ENCODE peak calls at places on chromosome 12, in eight cellular contexts. One of them, this sample, is unnamed.
A peak's percentile ranks its signal among the peaks of the same experiment; 100 is the strongest.

GRCh38 chr12:24649209-24649608 is 299.7 kb downstream of the BCAT1 start:
- DNase-seq in GM12878: no peak
- DNase-seq in H1: no peak
- DNase-seq in K562: no peak
- DNase-seq in SK-N-SH: no peak
- DNase-seq in WTC11: no peak
- DNase-seq in IMR-90: no peak
- DNase-seq in A549: no peak
- DNase-seq in this sample: no peak

GRCh38 chr12:64325055-64325454 is 65.5 kb downstream of the C12orf56 start:
- DNase-seq in WTC11: no peak
- DNase-seq in IMR-90: no peak
- DNase-seq in GM12878: no peak
- DNase-seq in A549: no peak
- DNase-seq in K562: no peak
- DNase-seq in SK-N-SH: no peak
- DNase-seq in H1: no peak
- DNase-seq in this sample: no peak

GRCh38 chr12:8078400-8078799 is 3.7 kb upstream of the NECAP1 start:
- DNase-seq in IMR-90: peak; percentile 87
- DNase-seq in SK-N-SH: peak; percentile 64
- DNase-seq in A549: no peak
- DNase-seq in WTC11: peak; percentile 36
- DNase-seq in GM12878: no peak
- DNase-seq in K562: peak; percentile 23
- DNase-seq in H1: no peak
- DNase-seq in this sample: no peak

GRCh38 chr12:124883263-124883876 is 19.7 kb upstream of the SCARB1 start:
- DNase-seq in IMR-90: peak; percentile 24
- DNase-seq in A549: no peak
- DNase-seq in GM12878: no peak
- DNase-seq in H1: no peak
- DNase-seq in SK-N-SH: no peak
- DNase-seq in WTC11: no peak
- DNase-seq in K562: no peak
- DNase-seq in this sample: no peak

GRCh38 chr12:89060133-89060532 is 292.2 kb downstream of the DUSP6 start:
- DNase-seq in GM12878: no peak
- DNase-seq in SK-N-SH: no peak
- DNase-seq in H1: no peak
- DNase-seq in A549: no peak
- DNase-seq in WTC11: no peak
- DNase-seq in IMR-90: peak; percentile 12
- DNase-seq in K562: no peak
- DNase-seq in this sample: no peak

GRCh38 chr12:49357099-49357678 is 10.1 kb upstream of the SPATS2 start:
- DNase-seq in WTC11: no peak
- DNase-seq in K562: no peak
- DNase-seq in GM12878: no peak
- DNase-seq in SK-N-SH: peak; percentile 29
- DNase-seq in A549: no peak
- DNase-seq in IMR-90: peak; percentile 75
- DNase-seq in H1: no peak
- DNase-seq in this sample: no peak

GRCh38 chr12:65603428-65604351 is 220.6 kb upstream of the HMGA2 start:
- DNase-seq in K562: peak; percentile 9
- DNase-seq in A549: peak; percentile 48
- DNase-seq in SK-N-SH: no peak
- DNase-seq in H1: no peak
- DNase-seq in WTC11: no peak
- DNase-seq in IMR-90: peak; percentile 94
- DNase-seq in GM12878: no peak
- DNase-seq in this sample: no peak

GRCh38 chr12:22268406-22268805 is 66.1 kb downstream of the ST8SIA1 start:
- DNase-seq in WTC11: no peak
- DNase-seq in IMR-90: no peak
- DNase-seq in K562: no peak
- DNase-seq in H1: no peak
- DNase-seq in SK-N-SH: no peak
- DNase-seq in GM12878: no peak
- DNase-seq in A549: no peak
- DNase-seq in this sample: no peak

GRCh38 chr12:131473721-131474709 is 236.9 kb upstream of the SFSWAP start:
- DNase-seq in A549: no peak
- DNase-seq in GM12878: no peak
- DNase-seq in K562: peak; percentile 19
- DNase-seq in H1: peak; percentile 57
- DNase-seq in IMR-90: no peak
- DNase-seq in SK-N-SH: no peak
- DNase-seq in WTC11: peak; percentile 51
- DNase-seq in this sample: no peak

GRCh38 chr12:97288526-97288925 is 174.1 kb upstream of the RMST start:
- DNase-seq in SK-N-SH: no peak
- DNase-seq in K562: no peak
- DNase-seq in H1: no peak
- DNase-seq in WTC11: no peak
- DNase-seq in A549: no peak
- DNase-seq in GM12878: no peak
- DNase-seq in IMR-90: no peak
- DNase-seq in this sample: no peak

GRCh38 chr12:18895946-18896345 is 158.0 kb downstream of the CAPZA3 start:
- DNase-seq in A549: no peak
- DNase-seq in IMR-90: no peak
- DNase-seq in WTC11: peak; percentile 79
- DNase-seq in K562: peak; percentile 18
- DNase-seq in H1: peak; percentile 53
- DNase-seq in GM12878: no peak
- DNase-seq in SK-N-SH: no peak
- DNase-seq in this sample: no peak

GRCh38 chr12:94849411-94849976 is 154.0 kb downstream of the NDUFA12 start:
- DNase-seq in SK-N-SH: no peak
- DNase-seq in GM12878: no peak
- DNase-seq in H1: no peak
- DNase-seq in A549: no peak
- DNase-seq in K562: no peak
- DNase-seq in WTC11: peak; percentile 47
- DNase-seq in IMR-90: no peak
- DNase-seq in this sample: no peak

DNA sequence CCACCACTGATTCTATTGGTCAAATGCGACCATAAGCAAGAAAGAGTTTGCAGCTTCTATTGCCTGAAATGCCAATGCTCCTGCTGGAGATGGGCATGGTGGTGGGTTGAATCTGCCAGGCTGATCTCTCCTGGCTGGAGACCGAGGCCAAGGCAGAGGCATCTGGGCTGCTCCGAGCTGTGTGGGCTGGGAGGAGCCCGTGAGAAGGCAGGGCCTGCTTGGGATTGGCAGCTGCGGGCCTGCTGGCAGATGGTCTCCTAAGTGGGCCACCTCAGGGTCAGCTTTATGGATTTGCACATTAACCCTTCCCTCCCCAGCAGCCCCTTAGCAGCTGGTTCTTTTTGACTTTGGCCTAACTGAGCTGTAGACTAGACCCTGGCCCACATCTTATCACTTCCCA is 25.4 kb downstream of the SRRM4 start:
- DNase-seq in GM12878: no peak
- DNase-seq in A549: no peak
- DNase-seq in WTC11: no peak
- DNase-seq in H1: no peak
- DNase-seq in SK-N-SH: peak; percentile 74
- DNase-seq in K562: no peak
- DNase-seq in IMR-90: no peak
- DNase-seq in this sample: no peak
- TF ChIP-seq USF2 in GM12878: no peak
- TF ChIP-seq USF2 in A549: no peak
- TF ChIP-seq USF2 in WTC11: no peak
- TF ChIP-seq USF2 in H1: no peak
- TF ChIP-seq USF2 in SK-N-SH: no peak
- TF ChIP-seq USF2 in K562: no peak
- TF ChIP-seq USF2 in IMR-90: no peak
- TF ChIP-seq USF2 in this sample: no peak

GRCh38 chr12:105279460-105280056 is 43.6 kb upstream of the APPL2 start:
- DNase-seq in SK-N-SH: peak; percentile 16
- DNase-seq in GM12878: no peak
- DNase-seq in K562: peak; percentile 25
- DNase-seq in H1: peak; percentile 56
- DNase-seq in A549: no peak
- DNase-seq in IMR-90: no peak
- DNase-seq in WTC11: peak; percentile 47
- DNase-seq in this sample: peak; percentile 22

GRCh38 chr12:105280966-105281693 is 45.2 kb upstream of the APPL2 start:
- DNase-seq in K562: no peak
- DNase-seq in WTC11: no peak
- DNase-seq in IMR-90: no peak
- DNase-seq in SK-N-SH: no peak
- DNase-seq in H1: no peak
- DNase-seq in GM12878: no peak
- DNase-seq in A549: no peak
- DNase-seq in this sample: peak; percentile 14

GRCh38 chr12:105275997-105276760 is 40.2 kb upstream of the APPL2 start:
- DNase-seq in K562: no peak
- DNase-seq in H1: no peak
- DNase-seq in IMR-90: no peak
- DNase-seq in SK-N-SH: no peak
- DNase-seq in A549: no peak
- DNase-seq in WTC11: no peak
- DNase-seq in GM12878: no peak
- DNase-seq in this sample: no peak

GRCh38 chr12:105281694-105282049 is 45.7 kb upstream of the APPL2 start:
- DNase-seq in A549: peak; percentile 38
- DNase-seq in K562: no peak
- DNase-seq in H1: no peak
- DNase-seq in WTC11: no peak
- DNase-seq in GM12878: no peak
- DNase-seq in SK-N-SH: no peak
- DNase-seq in IMR-90: no peak
- DNase-seq in this sample: peak; percentile 40

DNA sequence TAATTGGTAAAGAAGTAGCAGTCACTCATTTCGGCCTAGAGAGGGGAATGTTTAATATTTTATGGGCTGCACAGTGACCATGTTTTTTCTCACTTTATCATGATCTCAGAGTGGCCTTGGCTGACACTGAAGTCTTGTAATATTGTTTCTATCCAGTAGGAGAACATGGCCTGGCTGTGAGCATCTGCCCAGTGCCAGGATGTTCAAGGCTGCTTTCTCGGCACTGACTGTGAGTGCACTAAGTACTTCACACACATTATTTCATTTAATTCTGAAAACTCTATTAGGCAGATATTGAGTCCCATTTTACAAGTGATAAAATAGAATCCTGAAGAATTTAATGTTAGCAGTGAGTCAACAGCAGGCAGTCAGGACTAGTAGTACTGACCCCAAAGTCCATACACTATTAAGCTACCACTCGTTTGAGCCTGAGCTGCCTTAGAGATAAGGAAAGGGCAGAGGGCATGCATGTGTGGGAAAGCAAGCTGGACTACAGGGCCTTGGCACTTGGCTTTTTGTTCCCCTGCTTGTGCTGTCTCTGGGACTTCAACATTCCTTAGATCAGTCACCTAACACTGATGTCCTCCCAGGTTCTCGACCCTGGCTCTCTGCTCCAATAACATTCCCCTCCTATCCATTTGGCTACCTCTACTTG is 42.2 kb upstream of the APPL2 start:
- DNase-seq in IMR-90: peak; percentile 25
- DNase-seq in SK-N-SH: peak; percentile 11
- DNase-seq in K562: no peak
- DNase-seq in GM12878: no peak
- DNase-seq in H1: no peak
- DNase-seq in A549: peak; percentile 30
- DNase-seq in WTC11: no peak
- DNase-seq in this sample: peak; percentile 50
- TF ChIP-seq USF2 in IMR-90: no peak
- TF ChIP-seq USF2 in SK-N-SH: no peak
- TF ChIP-seq USF2 in K562: no peak
- TF ChIP-seq USF2 in GM12878: no peak
- TF ChIP-seq USF2 in H1: no peak
- TF ChIP-seq USF2 in A549: no peak
- TF ChIP-seq USF2 in WTC11: no peak
- TF ChIP-seq USF2 in this sample: no peak

DNA sequence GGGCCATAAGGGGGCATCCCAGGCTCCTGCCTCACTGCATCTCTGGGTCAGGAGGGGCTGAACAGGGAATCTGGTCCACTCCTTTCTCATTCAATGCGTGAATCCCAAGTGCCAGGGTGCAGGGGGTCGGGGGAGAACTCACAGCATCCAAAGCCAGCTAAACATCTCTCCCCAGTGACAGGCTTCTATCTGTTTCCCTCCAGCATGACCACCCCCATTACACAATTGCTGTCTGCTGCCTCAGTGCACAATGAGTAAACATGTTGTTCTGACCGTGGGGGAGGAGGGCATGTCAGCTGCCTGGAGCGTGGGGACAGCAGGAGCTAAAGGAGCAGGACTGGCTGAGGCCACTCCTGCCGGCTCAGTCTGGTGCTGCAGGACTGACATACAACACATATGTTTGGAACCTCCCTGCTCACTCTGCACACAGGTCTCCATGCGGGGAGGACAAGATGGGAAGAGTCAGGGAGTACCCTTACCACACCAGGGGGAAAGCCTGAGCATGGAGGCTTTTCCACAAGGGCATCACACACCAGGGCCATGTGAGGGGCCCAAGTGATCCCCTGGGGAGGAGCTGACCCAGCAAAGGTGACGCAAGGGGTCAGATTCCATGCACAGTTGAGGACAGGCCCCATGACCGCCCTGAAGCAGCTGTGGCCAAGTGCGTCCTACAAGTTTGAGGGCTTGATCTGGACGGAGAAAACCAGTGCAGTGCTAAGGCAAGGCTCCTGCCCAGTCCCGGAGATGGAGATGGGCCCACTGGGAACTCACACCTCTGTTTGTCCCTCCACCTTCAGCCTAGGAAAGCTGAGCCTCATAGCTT is 1.4 kb downstream of the TNS2 start:
- DNase-seq in H1: no peak
- DNase-seq in A549: no peak
- DNase-seq in IMR-90: peak; percentile 70
- DNase-seq in WTC11: no peak
- DNase-seq in GM12878: no peak
- DNase-seq in SK-N-SH: no peak
- DNase-seq in K562: no peak
- DNase-seq in this sample: peak; percentile 82
- TF ChIP-seq USF2 in H1: no peak
- TF ChIP-seq USF2 in A549: no peak
- TF ChIP-seq USF2 in IMR-90: peak; percentile 34
- TF ChIP-seq USF2 in WTC11: no peak
- TF ChIP-seq USF2 in GM12878: no peak
- TF ChIP-seq USF2 in SK-N-SH: no peak
- TF ChIP-seq USF2 in K562: no peak
- TF ChIP-seq USF2 in this sample: no peak

DNA sequence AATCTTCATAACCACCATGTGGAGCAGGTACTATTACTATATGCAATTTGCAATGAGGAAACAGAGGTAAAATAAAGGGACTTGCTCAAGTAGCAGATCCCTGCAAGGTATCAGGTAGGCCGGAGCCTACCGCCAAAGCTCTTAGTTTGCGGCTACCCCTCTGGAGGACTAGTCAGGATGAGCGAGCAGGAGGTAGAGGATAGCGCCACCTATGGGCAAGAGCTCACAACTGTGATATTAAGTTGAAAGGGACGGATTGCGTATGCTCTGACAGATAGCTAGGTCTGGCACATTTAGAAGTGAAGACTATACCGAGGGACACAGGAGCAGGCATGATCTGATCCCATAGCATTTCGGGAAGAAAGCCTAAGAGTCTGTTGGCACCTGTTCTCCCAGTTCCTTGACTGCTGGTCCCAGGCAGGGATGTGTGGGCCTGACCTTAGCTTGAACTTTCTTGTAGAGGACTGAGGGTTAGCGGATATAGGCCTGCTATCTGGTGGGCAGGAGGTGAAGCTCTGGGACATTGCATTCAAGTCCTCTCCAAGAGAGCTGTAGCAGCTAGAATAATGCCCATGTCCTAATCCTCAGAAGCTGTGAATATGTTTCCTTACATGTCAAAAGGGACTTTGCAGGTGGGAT is 48.0 kb downstream of the SLC17A8 start:
- DNase-seq in K562: peak; percentile 67
- DNase-seq in GM12878: peak; percentile 11
- DNase-seq in SK-N-SH: peak; percentile 38
- DNase-seq in A549: no peak
- DNase-seq in IMR-90: peak; percentile 40
- DNase-seq in WTC11: peak; percentile 87
- DNase-seq in H1: peak; percentile 87
- DNase-seq in this sample: peak; percentile 76
- TF ChIP-seq USF2 in K562: no peak
- TF ChIP-seq USF2 in GM12878: no peak
- TF ChIP-seq USF2 in SK-N-SH: no peak
- TF ChIP-seq USF2 in A549: no peak
- TF ChIP-seq USF2 in IMR-90: no peak
- TF ChIP-seq USF2 in WTC11: no peak
- TF ChIP-seq USF2 in H1: no peak
- TF ChIP-seq USF2 in this sample: no peak